ENCODE peak calls at places on chromosomes 1 and 21, in six cellular contexts. One of them, this sample, is unnamed.
A peak's percentile ranks its signal among the peaks of the same experiment; 100 is the strongest.

GRCh38 chr1:230248876-230249275 is 177.3 kb downstream of the PGBD5 start:
- DNase-seq in fibroblast of lung: no peak
- DNase-seq in stomach: no peak
- DNase-seq in sigmoid colon: no peak
- DNase-seq in adrenal gland: no peak
- DNase-seq in heart left ventricle: no peak
- DNase-seq in this sample: no peak

GRCh38 chr1:44436401-44437394 is 31.6 kb downstream of the RNF220 start:
- DNase-seq in fibroblast of lung: no peak
- DNase-seq in stomach: no peak
- DNase-seq in sigmoid colon: no peak
- DNase-seq in adrenal gland: no peak
- DNase-seq in heart left ventricle: no peak
- DNase-seq in this sample: no peak

GRCh38 chr1:176211395-176212165 is 4.5 kb upstream of the COP1 start:
- DNase-seq in fibroblast of lung: no peak
- DNase-seq in stomach: no peak
- DNase-seq in sigmoid colon: no peak
- DNase-seq in adrenal gland: no peak
- DNase-seq in heart left ventricle: no peak
- DNase-seq in this sample: no peak

GRCh38 chr21:37198989-37199924 is 67.9 kb downstream of the VPS26C start:
- DNase-seq in fibroblast of lung: peak; percentile 64
- DNase-seq in stomach: no peak
- DNase-seq in sigmoid colon: no peak
- DNase-seq in adrenal gland: no peak
- DNase-seq in heart left ventricle: no peak
- DNase-seq in this sample: no peak

GRCh38 chr1:40944326-40944725 is 35.2 kb upstream of the CTPS1 start:
- DNase-seq in fibroblast of lung: peak; percentile 94
- DNase-seq in stomach: no peak
- DNase-seq in sigmoid colon: peak; percentile 86
- DNase-seq in adrenal gland: peak; percentile 48
- DNase-seq in heart left ventricle: no peak
- DNase-seq in this sample: no peak

GRCh38 chr21:14911351-14911750 is 153.4 kb downstream of the NRIP1 start:
- DNase-seq in fibroblast of lung: no peak
- DNase-seq in stomach: no peak
- DNase-seq in sigmoid colon: no peak
- DNase-seq in adrenal gland: no peak
- DNase-seq in heart left ventricle: no peak
- DNase-seq in this sample: no peak

GRCh38 chr1:91596474-91596873 is 95.8 kb downstream of the CDC7 start:
- DNase-seq in fibroblast of lung: peak; percentile 61
- DNase-seq in stomach: no peak
- DNase-seq in sigmoid colon: no peak
- DNase-seq in adrenal gland: peak; percentile 54
- DNase-seq in heart left ventricle: no peak
- DNase-seq in this sample: no peak

GRCh38 chr21:45015469-45015860 is 58.9 kb upstream of the ADARB1 start:
- DNase-seq in fibroblast of lung: no peak
- DNase-seq in stomach: no peak
- DNase-seq in sigmoid colon: no peak
- DNase-seq in adrenal gland: no peak
- DNase-seq in heart left ventricle: peak; percentile 20
- DNase-seq in this sample: no peak

GRCh38 chr21:37700641-37701202 is 215.5 kb downstream of the KCNJ6 start:
- DNase-seq in fibroblast of lung: peak; percentile 86
- DNase-seq in stomach: no peak
- DNase-seq in sigmoid colon: no peak
- DNase-seq in adrenal gland: peak; percentile 23
- DNase-seq in heart left ventricle: peak; percentile 40
- DNase-seq in this sample: no peak

GRCh38 chr1:67889466-67889865 is 56.2 kb upstream of the GNG12 start:
- DNase-seq in fibroblast of lung: no peak
- DNase-seq in stomach: no peak
- DNase-seq in sigmoid colon: no peak
- DNase-seq in adrenal gland: no peak
- DNase-seq in heart left ventricle: no peak
- DNase-seq in this sample: no peak

GRCh38 chr1:117942293-117942692 is 12.8 kb downstream of the WDR3 start:
- DNase-seq in fibroblast of lung: peak; percentile 40
- DNase-seq in stomach: no peak
- DNase-seq in sigmoid colon: no peak
- DNase-seq in adrenal gland: no peak
- DNase-seq in heart left ventricle: no peak
- DNase-seq in this sample: no peak

GRCh38 chr21:29248124-29248523 is 50.6 kb upstream of the BACH1 start:
- DNase-seq in fibroblast of lung: no peak
- DNase-seq in stomach: no peak
- DNase-seq in sigmoid colon: no peak
- DNase-seq in adrenal gland: no peak
- DNase-seq in heart left ventricle: no peak
- DNase-seq in this sample: no peak

GRCh38 chr1:185316163-185317033 is 645 bp downstream of the IVNS1ABP start:
- DNase-seq in fibroblast of lung: peak; percentile 91
- DNase-seq in stomach: peak; percentile 94
- DNase-seq in sigmoid colon: peak; percentile 98
- DNase-seq in adrenal gland: peak; percentile 96
- DNase-seq in heart left ventricle: peak; percentile 97
- DNase-seq in this sample: peak; percentile 95

GRCh38 chr1:92168657-92169056 is 49.1 kb upstream of the C1orf146 start:
- DNase-seq in fibroblast of lung: no peak
- DNase-seq in stomach: no peak
- DNase-seq in sigmoid colon: no peak
- DNase-seq in adrenal gland: no peak
- DNase-seq in heart left ventricle: no peak
- DNase-seq in this sample: no peak

GRCh38 chr21:39144191-39144590 is 39.1 kb downstream of the PSMG1 start:
- DNase-seq in fibroblast of lung: no peak
- DNase-seq in stomach: no peak
- DNase-seq in sigmoid colon: no peak
- DNase-seq in adrenal gland: no peak
- DNase-seq in heart left ventricle: no peak
- DNase-seq in this sample: no peak

GRCh38 chr1:231931846-231932454 is 305.4 kb downstream of the DISC1 start:
- DNase-seq in fibroblast of lung: no peak
- DNase-seq in stomach: no peak
- DNase-seq in sigmoid colon: no peak
- DNase-seq in adrenal gland: no peak
- DNase-seq in heart left ventricle: no peak
- DNase-seq in this sample: no peak

GRCh38 chr1:112011231-112011630 is 21.8 kb upstream of the KCND3 start:
- DNase-seq in fibroblast of lung: no peak
- DNase-seq in stomach: no peak
- DNase-seq in sigmoid colon: peak; percentile 76
- DNase-seq in adrenal gland: peak; percentile 75
- DNase-seq in heart left ventricle: no peak
- DNase-seq in this sample: no peak

GRCh38 chr1:4616831-4617465 is 37.5 kb upstream of the AJAP1 start:
- DNase-seq in fibroblast of lung: no peak
- DNase-seq in stomach: no peak
- DNase-seq in sigmoid colon: peak; percentile 48
- DNase-seq in adrenal gland: no peak
- DNase-seq in heart left ventricle: no peak
- DNase-seq in this sample: no peak

GRCh38 chr21:19268634-19269138 is 865.1 kb upstream of the TMPRSS15 start:
- DNase-seq in fibroblast of lung: no peak
- DNase-seq in stomach: no peak
- DNase-seq in sigmoid colon: no peak
- DNase-seq in adrenal gland: no peak
- DNase-seq in heart left ventricle: no peak
- DNase-seq in this sample: no peak

GRCh38 chr1:8154621-8155052 is 128.5 kb upstream of the ERRFI1 start:
- DNase-seq in fibroblast of lung: peak; percentile 68
- DNase-seq in stomach: no peak
- DNase-seq in sigmoid colon: no peak
- DNase-seq in adrenal gland: no peak
- DNase-seq in heart left ventricle: no peak
- DNase-seq in this sample: no peak

GRCh38 chr21:29228306-29228705 is 70.4 kb upstream of the BACH1 start:
- DNase-seq in fibroblast of lung: no peak
- DNase-seq in stomach: no peak
- DNase-seq in sigmoid colon: no peak
- DNase-seq in adrenal gland: no peak
- DNase-seq in heart left ventricle: no peak
- DNase-seq in this sample: no peak

GRCh38 chr1:242784807-242785206 is 260.3 kb upstream of the PLD5 start:
- DNase-seq in fibroblast of lung: no peak
- DNase-seq in stomach: no peak
- DNase-seq in sigmoid colon: no peak
- DNase-seq in adrenal gland: no peak
- DNase-seq in heart left ventricle: no peak
- DNase-seq in this sample: no peak

GRCh38 chr1:117602862-117603261 is 3.0 kb upstream of the TENT5C start:
- DNase-seq in fibroblast of lung: no peak
- DNase-seq in stomach: no peak
- DNase-seq in sigmoid colon: no peak
- DNase-seq in adrenal gland: no peak
- DNase-seq in heart left ventricle: no peak
- DNase-seq in this sample: no peak

GRCh38 chr21:41933259-41934079 is 20.3 kb downstream of the C2CD2 start:
- DNase-seq in fibroblast of lung: peak; percentile 76
- DNase-seq in stomach: no peak
- DNase-seq in sigmoid colon: peak; percentile 78
- DNase-seq in adrenal gland: peak; percentile 68
- DNase-seq in heart left ventricle: no peak
- DNase-seq in this sample: no peak

GRCh38 chr21:41932191-41932575 is 21.6 kb downstream of the C2CD2 start:
- DNase-seq in fibroblast of lung: peak; percentile 68
- DNase-seq in stomach: no peak
- DNase-seq in sigmoid colon: peak; percentile 62
- DNase-seq in adrenal gland: peak; percentile 67
- DNase-seq in heart left ventricle: no peak
- DNase-seq in this sample: no peak

GRCh38 chr21:41929248-41929647 is 24.6 kb downstream of the C2CD2 start:
- DNase-seq in fibroblast of lung: no peak
- DNase-seq in stomach: no peak
- DNase-seq in sigmoid colon: peak; percentile 60
- DNase-seq in adrenal gland: peak; percentile 11
- DNase-seq in heart left ventricle: no peak
- DNase-seq in this sample: no peak

GRCh38 chr21:41931041-41931451 is 22.8 kb downstream of the C2CD2 start:
- DNase-seq in fibroblast of lung: no peak
- DNase-seq in stomach: no peak
- DNase-seq in sigmoid colon: peak; percentile 56
- DNase-seq in adrenal gland: peak; percentile 43
- DNase-seq in heart left ventricle: no peak
- DNase-seq in this sample: no peak

GRCh38 chr21:41932576-41933258 is 21.1 kb downstream of the C2CD2 start:
- DNase-seq in fibroblast of lung: peak; percentile 49
- DNase-seq in stomach: no peak
- DNase-seq in sigmoid colon: peak; percentile 67
- DNase-seq in adrenal gland: peak; percentile 92
- DNase-seq in heart left ventricle: peak; percentile 48
- DNase-seq in this sample: peak; percentile 54
- H3K4me1 ChIP-seq in fibroblast of lung: peaks cover 14% of the 10 kb centered on the region
- H3K4me1 ChIP-seq in stomach: peaks cover 26% of the 10 kb centered on the region
- H3K4me1 ChIP-seq in sigmoid colon: no peaks in the 10 kb centered on the region
- H3K4me1 ChIP-seq in adrenal gland: peaks cover 34% of the 10 kb centered on the region
- H3K4me1 ChIP-seq in heart left ventricle: peaks cover 3% of the 10 kb centered on the region
- H3K4me1 ChIP-seq in this sample: peaks cover 53% of the 10 kb centered on the region

DNA sequence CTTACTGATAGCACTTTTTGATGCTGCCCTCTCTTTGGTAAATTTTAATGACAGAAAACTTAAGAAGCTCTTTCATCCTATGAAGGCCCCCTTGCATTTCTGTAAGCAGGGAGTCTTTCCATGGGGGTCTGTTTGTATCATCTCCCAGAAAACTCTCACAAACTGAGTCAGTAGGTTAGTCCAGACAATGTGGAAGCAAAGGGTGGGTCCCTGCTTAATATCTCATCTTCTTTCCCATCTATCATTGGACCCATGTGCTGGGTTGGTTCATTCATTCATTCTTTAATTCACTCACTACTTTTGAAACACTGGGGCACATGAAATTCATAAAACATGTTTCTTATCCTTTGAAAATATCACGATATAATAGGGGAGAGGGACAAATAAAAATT is 164.3 kb downstream of the NTMT2 start:
- DNase-seq in fibroblast of lung: no peak
- DNase-seq in stomach: no peak
- DNase-seq in sigmoid colon: no peak
- DNase-seq in adrenal gland: no peak
- DNase-seq in heart left ventricle: no peak
- DNase-seq in this sample: no peak
- H3K4me3 ChIP-seq in fibroblast of lung: no peak overlapping the region
- H3K4me3 ChIP-seq in stomach: no peak overlapping the region
- H3K4me3 ChIP-seq in sigmoid colon: no peak overlapping the region
- H3K4me3 ChIP-seq in adrenal gland: no peak overlapping the region
- H3K4me3 ChIP-seq in heart left ventricle: no peak overlapping the region
- H3K4me3 ChIP-seq in this sample: no peak overlapping the region

GRCh38 chr21:42659416-42660117 is 6.1 kb downstream of the PDE9A start:
- DNase-seq in fibroblast of lung: no peak
- DNase-seq in stomach: no peak
- DNase-seq in sigmoid colon: no peak
- DNase-seq in adrenal gland: no peak
- DNase-seq in heart left ventricle: no peak
- DNase-seq in this sample: no peak
- H3K4me1 ChIP-seq in fibroblast of lung: no peaks in the 10 kb centered on the region
- H3K4me1 ChIP-seq in stomach: peaks cover 48% of the 10 kb centered on the region
- H3K4me1 ChIP-seq in sigmoid colon: no peaks in the 10 kb centered on the region
- H3K4me1 ChIP-seq in adrenal gland: peaks cover 7% of the 10 kb centered on the region
- H3K4me1 ChIP-seq in heart left ventricle: no peaks in the 10 kb centered on the region
- H3K4me1 ChIP-seq in this sample: peaks cover 8% of the 10 kb centered on the region

GRCh38 chr1:209769171-209769904 is 13.5 kb downstream of the TRAF3IP3 start:
- DNase-seq in fibroblast of lung: peak; percentile 89
- DNase-seq in stomach: no peak
- DNase-seq in sigmoid colon: peak; percentile 88
- DNase-seq in adrenal gland: peak; percentile 53
- DNase-seq in heart left ventricle: peak; percentile 84
- DNase-seq in this sample: peak; percentile 75

GRCh38 chr1:209772116-209772515 is 12.2 kb downstream of the C1orf74 start:
- DNase-seq in fibroblast of lung: no peak
- DNase-seq in stomach: no peak
- DNase-seq in sigmoid colon: no peak
- DNase-seq in adrenal gland: no peak
- DNase-seq in heart left ventricle: no peak
- DNase-seq in this sample: no peak

GRCh38 chr1:209770636-209771415 is 13.5 kb downstream of the C1orf74 start:
- DNase-seq in fibroblast of lung: no peak
- DNase-seq in stomach: no peak
- DNase-seq in sigmoid colon: no peak
- DNase-seq in adrenal gland: no peak
- DNase-seq in heart left ventricle: no peak
- DNase-seq in this sample: no peak

GRCh38 chr1:209768354-209768774 is 12.5 kb downstream of the TRAF3IP3 start:
- DNase-seq in fibroblast of lung: no peak
- DNase-seq in stomach: peak; percentile 55
- DNase-seq in sigmoid colon: no peak
- DNase-seq in adrenal gland: no peak
- DNase-seq in heart left ventricle: no peak
- DNase-seq in this sample: no peak

DNA sequence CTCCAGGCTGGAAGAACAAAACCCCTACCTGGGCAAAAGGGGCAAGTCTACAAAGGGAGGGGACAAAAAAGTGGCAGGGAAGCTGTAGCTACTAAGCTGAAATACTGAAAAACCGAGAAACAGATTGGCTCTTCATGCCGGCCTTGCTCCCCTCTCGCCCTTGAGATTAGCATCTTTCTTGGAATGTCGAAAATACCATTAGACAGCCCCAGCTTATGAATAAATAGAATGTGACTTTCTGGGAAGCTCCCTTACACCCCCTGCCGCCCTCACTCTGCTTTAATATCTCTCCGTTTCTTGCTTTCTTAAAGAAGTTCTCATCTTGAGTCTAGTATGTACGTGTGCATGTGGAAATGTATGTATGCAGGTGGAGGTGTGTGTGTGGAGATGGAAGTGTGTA is 14.1 kb downstream of the TRAF3IP3 start:
- DNase-seq in fibroblast of lung: no peak
- DNase-seq in stomach: no peak
- DNase-seq in sigmoid colon: no peak
- DNase-seq in adrenal gland: no peak
- DNase-seq in heart left ventricle: no peak
- DNase-seq in this sample: no peak
- H3K4me3 ChIP-seq in fibroblast of lung: no peak overlapping the region
- H3K4me3 ChIP-seq in stomach: peak overlapping the region; percentile 24
- H3K4me3 ChIP-seq in sigmoid colon: no peak overlapping the region
- H3K4me3 ChIP-seq in adrenal gland: no peak overlapping the region
- H3K4me3 ChIP-seq in heart left ventricle: peak overlapping the region; percentile 26
- H3K4me3 ChIP-seq in this sample: peak overlapping the region; percentile 44